ENCODE peak calls at places on chromosomes 5 and 9, in seven cellular contexts. One of them, this sample, is unnamed.

GRCh38 chr9:135762921-135763320 is 60.9 kb downstream of the KCNT1 start:
- DNase-seq in Ammon's horn: no peak
- DNase-seq in EL: no peak
- DNase-seq in activated CD4-positive, alpha-beta T cell treated with anti-CD3 and anti-CD28 coated beads, Interleukin-2, amount 50 U/mL, for 1 hour: no peak
- DNase-seq in left ventricle myocardium inferior: no peak
- DNase-seq in pulmonary artery endothelial cell: no peak
- DNase-seq in substantia nigra: no peak
- DNase-seq in this sample: no peak

GRCh38 chr5:74392698-74393431 is 247.7 kb downstream of the ENC1 start:
- DNase-seq in left ventricle myocardium inferior: no peak
- DNase-seq in Ammon's horn: no peak
- DNase-seq in substantia nigra: no peak
- DNase-seq in EL: peak; percentile 39
- DNase-seq in activated CD4-positive, alpha-beta T cell treated with anti-CD3 and anti-CD28 coated beads, Interleukin-2, amount 50 U/mL, for 1 hour: no peak
- DNase-seq in pulmonary artery endothelial cell: no peak
- DNase-seq in this sample: no peak

GRCh38 chr5:134523543-134524136 is 1.8 kb upstream of the JADE2 start:
- DNase-seq in activated CD4-positive, alpha-beta T cell treated with anti-CD3 and anti-CD28 coated beads, Interleukin-2, amount 50 U/mL, for 1 hour: no peak
- DNase-seq in substantia nigra: no peak
- DNase-seq in Ammon's horn: no peak
- DNase-seq in left ventricle myocardium inferior: no peak
- DNase-seq in pulmonary artery endothelial cell: no peak
- DNase-seq in EL: no peak
- DNase-seq in this sample: no peak

GRCh38 chr9:136930014-136930413 is 14.5 kb downstream of the FBXW5 start:
- DNase-seq in EL: no peak
- DNase-seq in substantia nigra: no peak
- DNase-seq in activated CD4-positive, alpha-beta T cell treated with anti-CD3 and anti-CD28 coated beads, Interleukin-2, amount 50 U/mL, for 1 hour: no peak
- DNase-seq in Ammon's horn: no peak
- DNase-seq in pulmonary artery endothelial cell: no peak
- DNase-seq in left ventricle myocardium inferior: no peak
- DNase-seq in this sample: no peak

GRCh38 chr9:31683126-31683525 is 701.3 kb upstream of the ACO1 start:
- DNase-seq in Ammon's horn: no peak
- DNase-seq in activated CD4-positive, alpha-beta T cell treated with anti-CD3 and anti-CD28 coated beads, Interleukin-2, amount 50 U/mL, for 1 hour: no peak
- DNase-seq in pulmonary artery endothelial cell: no peak
- DNase-seq in EL: no peak
- DNase-seq in left ventricle myocardium inferior: no peak
- DNase-seq in substantia nigra: no peak
- DNase-seq in this sample: no peak

GRCh38 chr9:35730486-35730854 is 1.5 kb downstream of the TLN1 start:
- DNase-seq in left ventricle myocardium inferior: no peak
- DNase-seq in substantia nigra: no peak
- DNase-seq in activated CD4-positive, alpha-beta T cell treated with anti-CD3 and anti-CD28 coated beads, Interleukin-2, amount 50 U/mL, for 1 hour: no peak
- DNase-seq in pulmonary artery endothelial cell: no peak
- DNase-seq in Ammon's horn: no peak
- DNase-seq in EL: no peak
- DNase-seq in this sample: no peak

GRCh38 chr9:125255781-125256391 is 5.7 kb upstream of the GAPVD1 start:
- DNase-seq in Ammon's horn: no peak
- DNase-seq in activated CD4-positive, alpha-beta T cell treated with anti-CD3 and anti-CD28 coated beads, Interleukin-2, amount 50 U/mL, for 1 hour: no peak
- DNase-seq in left ventricle myocardium inferior: no peak
- DNase-seq in EL: no peak
- DNase-seq in substantia nigra: no peak
- DNase-seq in pulmonary artery endothelial cell: no peak
- DNase-seq in this sample: no peak

GRCh38 chr5:42703238-42703637 is 53.4 kb upstream of the CCDC152 start:
- DNase-seq in left ventricle myocardium inferior: no peak
- DNase-seq in substantia nigra: no peak
- DNase-seq in activated CD4-positive, alpha-beta T cell treated with anti-CD3 and anti-CD28 coated beads, Interleukin-2, amount 50 U/mL, for 1 hour: no peak
- DNase-seq in pulmonary artery endothelial cell: no peak
- DNase-seq in EL: no peak
- DNase-seq in Ammon's horn: no peak
- DNase-seq in this sample: no peak

GRCh38 chr9:95610006-95610785 is 93.4 kb upstream of the PTCH1 start:
- DNase-seq in pulmonary artery endothelial cell: no peak
- DNase-seq in left ventricle myocardium inferior: no peak
- DNase-seq in substantia nigra: no peak
- DNase-seq in Ammon's horn: no peak
- DNase-seq in EL: no peak
- DNase-seq in activated CD4-positive, alpha-beta T cell treated with anti-CD3 and anti-CD28 coated beads, Interleukin-2, amount 50 U/mL, for 1 hour: no peak
- DNase-seq in this sample: no peak

GRCh38 chr9:87713278-87713989 is 12.5 kb upstream of the CTSL start:
- DNase-seq in activated CD4-positive, alpha-beta T cell treated with anti-CD3 and anti-CD28 coated beads, Interleukin-2, amount 50 U/mL, for 1 hour: no peak
- DNase-seq in pulmonary artery endothelial cell: peak; percentile 68
- DNase-seq in substantia nigra: peak; percentile 77
- DNase-seq in Ammon's horn: peak; percentile 74
- DNase-seq in left ventricle myocardium inferior: peak; percentile 81
- DNase-seq in EL: peak; percentile 100
- DNase-seq in this sample: peak; percentile 73

GRCh38 chr5:65760504-65761275 is 38.7 kb downstream of the NLN start:
- DNase-seq in substantia nigra: peak; percentile 59
- DNase-seq in EL: peak; percentile 30
- DNase-seq in Ammon's horn: peak; percentile 91
- DNase-seq in activated CD4-positive, alpha-beta T cell treated with anti-CD3 and anti-CD28 coated beads, Interleukin-2, amount 50 U/mL, for 1 hour: peak; percentile 47
- DNase-seq in left ventricle myocardium inferior: no peak
- DNase-seq in pulmonary artery endothelial cell: peak; percentile 66
- DNase-seq in this sample: no peak

GRCh38 chr9:27638716-27639115 is 65.4 kb upstream of the C9orf72 start:
- DNase-seq in pulmonary artery endothelial cell: no peak
- DNase-seq in substantia nigra: no peak
- DNase-seq in left ventricle myocardium inferior: no peak
- DNase-seq in EL: no peak
- DNase-seq in Ammon's horn: no peak
- DNase-seq in activated CD4-positive, alpha-beta T cell treated with anti-CD3 and anti-CD28 coated beads, Interleukin-2, amount 50 U/mL, for 1 hour: no peak
- DNase-seq in this sample: no peak

GRCh38 chr5:168602517-168602916 is 23.3 kb upstream of the PANK3 start:
- DNase-seq in EL: no peak
- DNase-seq in left ventricle myocardium inferior: no peak
- DNase-seq in substantia nigra: no peak
- DNase-seq in activated CD4-positive, alpha-beta T cell treated with anti-CD3 and anti-CD28 coated beads, Interleukin-2, amount 50 U/mL, for 1 hour: no peak
- DNase-seq in Ammon's horn: no peak
- DNase-seq in pulmonary artery endothelial cell: no peak
- DNase-seq in this sample: no peak

GRCh38 chr5:143343042-143343441 is 60.4 kb downstream of the NR3C1 start:
- DNase-seq in left ventricle myocardium inferior: no peak
- DNase-seq in EL: no peak
- DNase-seq in substantia nigra: no peak
- DNase-seq in pulmonary artery endothelial cell: no peak
- DNase-seq in activated CD4-positive, alpha-beta T cell treated with anti-CD3 and anti-CD28 coated beads, Interleukin-2, amount 50 U/mL, for 1 hour: no peak
- DNase-seq in Ammon's horn: no peak
- DNase-seq in this sample: no peak